ENCODE peak calls at places on chromosomes 6 and 20, in seven cellular contexts. I is IMR-90, J is SW480, L is HS-27A, N is cardiac fibroblast, Y is esophagus muscularis mucosa, Q is posterior vena cava. S is an unnamed sample.

GRCh38 chr6:81371929-81372328 is 380.6 kb downstream of the TENT5A start:
- DNase-seq in N (no peak), Y (no peak), J (no peak), Q (no peak), L (no peak), I (no peak), S (no peak)

GRCh38 chr20:24992420-24993205 is at the start of gene APMAP:
- DNase-seq in L (peak; percentile 92), N (peak; percentile 91), Q (peak; percentile 99), J (peak; percentile 96), Y (peak; percentile 99), I (peak; percentile 88), S (peak; percentile 99)

GRCh38 chr6:66103354-66103753 is 396.3 kb upstream of the EYS start:
- DNase-seq in Y (no peak), J (no peak), L (no peak), Q (no peak), I (no peak), N (no peak), S (no peak)

GRCh38 chr6:163600781-163601180 is 186.3 kb downstream of the QKI start:
- DNase-seq in Q (no peak), J (no peak), Y (peak; percentile 37), N (no peak), L (no peak), I (no peak), S (no peak)

GRCh38 chr20:2305946-2306345 is 10.1 kb downstream of the TGM3 start:
- DNase-seq in Q (no peak), L (no peak), N (no peak), J (peak; percentile 77), Y (no peak), I (no peak), S (no peak)

GRCh38 chr20:58008413-58008812 is 220.0 kb downstream of the ANKRD60 start:
- DNase-seq in N (no peak), Y (no peak), I (no peak), J (no peak), Q (no peak), L (no peak), S (no peak)

GRCh38 chr6:129521946-129522345 is 188.0 kb downstream of the ARHGAP18 start:
- DNase-seq in Y (no peak), N (no peak), I (no peak), J (no peak), Q (no peak), L (no peak), S (no peak)

GRCh38 chr20:23230766-23231385 is 119.7 kb upstream of the NXT1 start:
- DNase-seq in N (no peak), I (no peak), J (no peak), Y (peak; percentile 72), L (no peak), Q (no peak), S (no peak)

GRCh38 chr6:44238687-44239350 is 8.1 kb upstream of the HSP90AB1 start:
- DNase-seq in Y (no peak), L (no peak), J (no peak), N (no peak), Q (peak; percentile 17), I (no peak), S (no peak)

GRCh38 chr6:81749704-81750103 is 2.8 kb downstream of the TENT5A start:
- DNase-seq in Q (no peak), Y (no peak), I (no peak), J (no peak), L (no peak), N (no peak), S (no peak)

GRCh38 chr6:149212202-149212601 is 105.3 kb upstream of the TAB2 start:
- DNase-seq in I (peak; percentile 42), Q (no peak), Y (no peak), N (no peak), L (no peak), J (no peak), S (no peak)